ENCODE peak calls at places on chromosomes 5 and 9, in seven cellular contexts. Q, G, W, V, Y, U and J are unnamed samples.

GRCh38 chr9:92664394-92665152 is 5.4 kb downstream of the IPPK start:
- DNase-seq in Q (no peak), G (no peak), W (no peak), V (no peak), Y (no peak), U (peak; percentile 54), J (no peak)

GRCh38 chr5:122182491-122182921 is 53.2 kb downstream of the ZNF474 start:
- DNase-seq in Q (peak; percentile 15), G (peak; percentile 50), W (no peak), V (no peak), Y (no peak), U (peak; percentile 92), J (peak; percentile 92)

GRCh38 chr9:2621678-2622360 is at the start of gene VLDLR:
- DNase-seq in Q (peak; percentile 82), G (peak; percentile 71), W (no peak), V (no peak), Y (no peak), U (peak; percentile 68), J (peak; percentile 46)

GRCh38 chr5:61277781-61278180 is 54.3 kb upstream of the ZSWIM6 start:
- DNase-seq in Q (no peak), G (no peak), W (no peak), V (no peak), Y (peak; percentile 80), U (no peak), J (peak; percentile 82)

GRCh38 chr9:614421-614820 is 227.1 kb upstream of the DMRT1 start:
- DNase-seq in Q (no peak), G (no peak), W (no peak), V (no peak), Y (no peak), U (peak; percentile 17), J (no peak)

GRCh38 chr9:124020520-124021384 is 9.2 kb downstream of the LHX2 start:
- DNase-seq in Q (peak; percentile 43), G (no peak), W (no peak), V (no peak), Y (no peak), U (no peak), J (no peak)

GRCh38 chr5:50463726-50464125 is 22.6 kb upstream of the EMB start:
- DNase-seq in Q (peak; percentile 21), G (no peak), W (no peak), V (no peak), Y (no peak), U (no peak), J (no peak)

GRCh38 chr9:127904888-127905728 is 5.7 kb upstream of the ST6GALNAC6 start:
- DNase-seq in Q (no peak), G (no peak), W (no peak), V (no peak), Y (no peak), U (no peak), J (no peak)

GRCh38 chr9:95182854-95183563 is 134.5 kb downstream of the FANCC start:
- DNase-seq in Q (peak; percentile 48), G (peak; percentile 47), W (no peak), V (no peak), Y (no peak), U (no peak), J (no peak)

GRCh38 chr9:2055203-2055658 is 40.1 kb downstream of the SMARCA2 start:
- DNase-seq in Q (no peak), G (no peak), W (no peak), V (no peak), Y (peak; percentile 11), U (peak; percentile 88), J (peak; percentile 31)

GRCh38 chr5:65722575-65723424 is 795 bp downstream of the NLN start:
- DNase-seq in Q (peak; percentile 67), G (no peak), W (no peak), V (peak; percentile 19), Y (no peak), U (peak; percentile 88), J (peak; percentile 53)

GRCh38 chr5:71653119-71653518 is 66.0 kb upstream of the CARTPT start:
- DNase-seq in Q (no peak), G (no peak), W (peak; percentile 18), V (no peak), Y (no peak), U (peak; percentile 18), J (no peak)

GRCh38 chr5:54457094-54457531 is 1.6 kb downstream of the HSPB3 start:
- DNase-seq in Q (no peak), G (peak; percentile 80), W (no peak), V (no peak), Y (no peak), U (peak; percentile 81), J (peak; percentile 19)

GRCh38 chr9:130518943-130519772 is 60.2 kb upstream of the FUBP3 start:
- DNase-seq in Q (no peak), G (no peak), W (no peak), V (no peak), Y (no peak), U (no peak), J (no peak)

GRCh38 chr5:119179857-119180641 is 109.2 kb downstream of the DMXL1 start:
- DNase-seq in Q (no peak), G (no peak), W (no peak), V (no peak), Y (no peak), U (peak; percentile 20), J (peak; percentile 11)

GRCh38 chr5:145792840-145793239 is 42.3 kb downstream of the PRELID2 start:
- DNase-seq in Q (no peak), G (no peak), W (no peak), V (no peak), Y (no peak), U (no peak), J (no peak)

GRCh38 chr5:78550891-78551290 is 97.7 kb downstream of the LHFPL2 start:
- DNase-seq in Q (no peak), G (no peak), W (no peak), V (no peak), Y (no peak), U (peak; percentile 80), J (no peak)

GRCh38 chr9:107228648-107229047 is 54.4 kb upstream of the RAD23B start:
- DNase-seq in Q (no peak), G (no peak), W (no peak), V (no peak), Y (no peak), U (no peak), J (no peak)

GRCh38 chr9:131289301-131290038 is at the start of gene PLPP7:
- DNase-seq in Q (peak; percentile 69), G (no peak), W (no peak), V (no peak), Y (no peak), U (peak; percentile 59), J (no peak)

GRCh38 chr9:109769250-109769649 is 10.7 kb upstream of the PALM2AKAP2 start:
- DNase-seq in Q (no peak), G (no peak), W (no peak), V (no peak), Y (no peak), U (peak; percentile 56), J (no peak)

GRCh38 chr9:107219486-107219853 is 63.6 kb upstream of the RAD23B start:
- DNase-seq in Q (no peak), G (no peak), W (no peak), V (no peak), Y (no peak), U (no peak), J (no peak)

GRCh38 chr9:134175291-134175807 is 11.0 kb upstream of the RNU6ATAC start:
- DNase-seq in Q (peak; percentile 44), G (no peak), W (no peak), V (no peak), Y (no peak), U (peak; percentile 19), J (no peak)

GRCh38 chr5:141604318-141604717 is 14.5 kb downstream of the DIAPH1 start:
- DNase-seq in Q (peak; percentile 17), G (peak; percentile 75), W (no peak), V (peak; percentile 70), Y (peak; percentile 77), U (peak; percentile 98), J (peak; percentile 93)

GRCh38 chr9:91106415-91106814 is 255.3 kb downstream of the AUH start:
- DNase-seq in Q (no peak), G (no peak), W (no peak), V (no peak), Y (no peak), U (no peak), J (no peak)

GRCh38 chr9:127683723-127684122 is 23.1 kb upstream of the CFAP157 start:
- DNase-seq in Q (no peak), G (peak; percentile 23), W (no peak), V (no peak), Y (no peak), U (peak; percentile 85), J (no peak)

GRCh38 chr5:111511174-111512025 is 935 bp downstream of the STARD4 start:
- DNase-seq in Q (no peak), G (peak; percentile 13), W (no peak), V (no peak), Y (no peak), U (peak; percentile 64), J (peak; percentile 24)

GRCh38 chr9:6498982-6499381 is 86.0 kb downstream of the UHRF2 start:
- DNase-seq in Q (no peak), G (no peak), W (no peak), V (no peak), Y (no peak), U (peak; percentile 80), J (peak; percentile 60)

GRCh38 chr5:139394123-139394653 is 716 bp downstream of the PROB1 start:
- DNase-seq in Q (peak; percentile 88), G (peak; percentile 77), W (no peak), V (no peak), Y (no peak), U (peak; percentile 77), J (no peak)

GRCh38 chr9:115038138-115038537 is 79.8 kb downstream of the TNC start:
- DNase-seq in Q (no peak), G (no peak), W (no peak), V (no peak), Y (no peak), U (peak; percentile 33), J (no peak)

GRCh38 chr9:4837768-4838546 is 45.2 kb downstream of the RCL1 start:
- DNase-seq in Q (no peak), G (no peak), W (no peak), V (no peak), Y (no peak), U (peak; percentile 94), J (no peak)

GRCh38 chr9:136494531-136495215 is 11.8 kb upstream of the SEC16A start:
- DNase-seq in Q (no peak), G (no peak), W (no peak), V (no peak), Y (no peak), U (peak; percentile 73), J (no peak)
- H3K36me3 ChIP-seq in Q (no peaks in the 10 kb centered on the region), G (no peaks in the 10 kb centered on the region), W (peaks cover 14% of the 10 kb centered on the region), V (peaks cover 14% of the 10 kb centered on the region), Y (peaks cover 30% of the 10 kb centered on the region), U (no peaks in the 10 kb centered on the region), J (peaks cover 13% of the 10 kb centered on the region)

GRCh38 chr9:8872802-8873201 is 1073.2 kb upstream of the DMAC1 start:
- DNase-seq in Q (no peak), G (no peak), W (no peak), V (no peak), Y (no peak), U (no peak), J (no peak)
- TF ChIP-seq EZH2 in Q (no peak), G (no peak), W (no peak), V (no peak), Y (no peak), U (no peak), J (no peak)

GRCh38 chr9:136922540-136922939 is 22.0 kb downstream of the FBXW5 start:
- DNase-seq in Q (no peak), G (no peak), W (no peak), V (no peak), Y (no peak), U (no peak), J (no peak)
- H3K36me3 ChIP-seq in Q (no peaks in the 10 kb centered on the region), G (no peaks in the 10 kb centered on the region), W (peaks cover 27% of the 10 kb centered on the region), V (peaks cover 35% of the 10 kb centered on the region), Y (peaks cover 27% of the 10 kb centered on the region), U (no peaks in the 10 kb centered on the region), J (peaks cover 17% of the 10 kb centered on the region)

GRCh38 chr9:15552641-15553527 is at the start of gene CCDC171:
- DNase-seq in Q (peak; percentile 98), G (peak; percentile 98), W (peak; percentile 84), V (peak; percentile 86), Y (no peak), U (peak; percentile 99), J (peak; percentile 94)
- TF ChIP-seq EZH2 in Q (no peak), G (no peak), W (no peak), V (no peak), Y (no peak), U (no peak), J (no peak)